ENCODE peak calls at places on chromosome X, in four cellular contexts. K is cardiac muscle cell, Y is upper lobe of right lung, Q is body of pancreas. X is an unnamed sample.

GRCh38 chrX:132956421-132957210 is 1.8 kb downstream of the HS6ST2 start:
- DNase-seq in K (no peak), Y (peak; percentile 56), Q (no peak), X (peak; percentile 13)

GRCh38 chrX:44675364-44676024 is 132.8 kb upstream of the FUNDC1 start:
- DNase-seq in K (peak; percentile 92), Y (no peak), Q (peak; percentile 23), X (peak; percentile 75)

GRCh38 chrX:40471965-40472648 is 108.7 kb upstream of the ATP6AP2 start:
- DNase-seq in K (peak; percentile 86), Y (peak; percentile 60), Q (peak; percentile 74), X (no peak)

GRCh38 chrX:20046270-20046669 is 55.4 kb upstream of the BCLAF3 start:
- DNase-seq in K (no peak), Y (no peak), Q (no peak), X (no peak)

GRCh38 chrX:16320765-16321355 is 153.6 kb downstream of the MAGEB17 start:
- DNase-seq in K (no peak), Y (no peak), Q (no peak), X (no peak)

GRCh38 chrX:20414066-20414465 is 147.4 kb upstream of the RPS6KA3 start:
- DNase-seq in K (no peak), Y (no peak), Q (no peak), X (no peak)

GRCh38 chrX:154436597-154437397 is at the start of gene GDI1:
- DNase-seq in K (peak; percentile 64), Y (peak; percentile 82), Q (peak; percentile 41), X (peak; percentile 84)

GRCh38 chrX:5051831-5052491 is 1176.7 kb downstream of the NLGN4X start:
- DNase-seq in K (peak; percentile 16), Y (no peak), Q (peak; percentile 38), X (no peak)

GRCh38 chrX:108148524-108148923 is 56.9 kb downstream of the ATG4A start:
- DNase-seq in K (no peak), Y (no peak), Q (no peak), X (no peak)

GRCh38 chrX:85611926-85612325 is 232.5 kb upstream of the POF1B start:
- DNase-seq in K (peak; percentile 5), Y (no peak), Q (no peak), X (no peak)

GRCh38 chrX:22349116-22349515 is 76.4 kb downstream of the CBLL2 start:
- DNase-seq in K (no peak), Y (no peak), Q (no peak), X (no peak)

GRCh38 chrX:413322-414201 is 26.9 kb upstream of the PPP2R3B start:
- DNase-seq in K (peak; percentile 37), Y (no peak), Q (no peak), X (peak; percentile 23)

GRCh38 chrX:28398352-28398751 is 188.9 kb upstream of the IL1RAPL1 start:
- DNase-seq in K (no peak), Y (no peak), Q (no peak), X (no peak)

GRCh38 chrX:38646129-38646528 is 84.8 kb downstream of the TSPAN7 start:
- DNase-seq in K (no peak), Y (no peak), Q (no peak), X (no peak)

GRCh38 chrX:11239230-11239629 is 54.0 kb upstream of the AMELX start:
- DNase-seq in K (peak; percentile 42), Y (no peak), Q (peak; percentile 10), X (no peak)

GRCh38 chrX:54427837-54428424 is 12.3 kb upstream of the TSR2 start:
- DNase-seq in K (no peak), Y (no peak), Q (peak; percentile 32), X (no peak)

GRCh38 chrX:119455264-119455663 is 13.0 kb upstream of the SLC25A5 start:
- DNase-seq in K (no peak), Y (no peak), Q (no peak), X (no peak)

GRCh38 chrX:2385224-2385623 is 115.6 kb downstream of the DHRSX start:
- DNase-seq in K (peak; percentile 77), Y (no peak), Q (no peak), X (no peak)

GRCh38 chrX:10769165-10769564 is 148.8 kb upstream of the MID1 start:
- DNase-seq in K (peak; percentile 55), Y (no peak), Q (no peak), X (no peak)

GRCh38 chrX:68665502-68665901 is 18.0 kb downstream of the STARD8 start:
- DNase-seq in K (no peak), Y (no peak), Q (peak; percentile 29), X (no peak)

GRCh38 chrX:153476628-153477027 is 6.3 kb upstream of the HAUS7 start:
- DNase-seq in K (peak; percentile 71), Y (no peak), Q (no peak), X (no peak)

GRCh38 chrX:10729000-10729399 is 108.6 kb upstream of the MID1 start:
- DNase-seq in K (no peak), Y (no peak), Q (no peak), X (no peak)

GRCh38 chrX:134246282-134246681 is 9.3 kb downstream of the CCDC160 start:
- DNase-seq in K (peak; percentile 2), Y (no peak), Q (no peak), X (no peak)

GRCh38 chrX:119690921-119691716 is 1.8 kb downstream of the SEPTIN6 start:
- DNase-seq in K (peak; percentile 70), Y (no peak), Q (no peak), X (no peak)

GRCh38 chrX:127621780-127622179 is 430.4 kb downstream of the ACTRT1 start:
- DNase-seq in K (no peak), Y (no peak), Q (no peak), X (no peak)

DNA sequence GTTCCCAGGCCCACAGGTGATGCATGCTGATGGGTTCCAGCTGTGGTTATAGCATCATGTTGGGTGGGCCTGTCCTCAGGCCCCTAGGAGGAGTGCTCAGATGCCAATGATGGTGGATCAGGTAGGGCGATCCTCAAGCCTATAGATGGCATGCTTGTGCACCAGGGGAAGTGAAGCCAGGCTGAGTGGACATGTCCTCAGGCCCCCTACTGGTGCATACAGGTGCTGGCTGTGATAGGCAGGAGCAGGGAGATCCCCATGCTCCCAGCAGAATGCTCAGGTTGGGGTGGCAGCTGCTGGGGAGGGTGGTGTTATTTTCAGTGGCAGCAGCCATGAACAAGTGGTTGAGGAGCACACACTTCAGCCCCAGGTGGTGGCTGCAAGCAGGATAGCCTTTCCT is 96.0 kb downstream of the SMARCA1 start:
- DNase-seq in K (no peak), Y (no peak), Q (no peak), X (no peak)
- H3K9me3 ChIP-seq in K (no peaks in the 10 kb centered on the region), Y (no peaks in the 10 kb centered on the region), Q (no peaks in the 10 kb centered on the region), X (peaks cover 3% of the 10 kb centered on the region)

GRCh38 chrX:138349351-138349750 is 362.2 kb downstream of the FGF13 start:
- DNase-seq in K (no peak), Y (no peak), Q (no peak), X (no peak)
- TF ChIP-seq CTCF in K (no peak), Y (no peak), Q (no peak), X (no peak)

DNA sequence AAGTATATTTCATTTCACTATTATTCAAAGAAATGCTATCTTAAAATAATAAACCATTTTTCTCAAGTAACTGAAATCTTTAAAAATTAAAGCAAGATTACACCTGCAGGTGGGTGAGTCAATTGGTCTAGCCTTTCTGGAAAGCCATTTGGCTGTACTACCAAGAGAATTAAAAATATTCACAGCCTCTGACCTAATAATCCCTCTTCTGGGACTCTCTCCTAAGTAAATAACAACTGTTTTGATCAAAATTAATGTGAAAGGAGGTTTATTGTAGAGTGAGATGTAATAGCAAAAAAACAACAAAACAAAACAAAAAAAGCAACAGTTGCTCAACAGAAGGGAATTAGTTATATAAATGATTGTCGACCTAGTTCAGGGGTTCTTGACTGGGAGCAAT is 89.0 kb downstream of the GEMIN8 start:
- DNase-seq in K (no peak), Y (no peak), Q (no peak), X (no peak)
- H3K27ac ChIP-seq in K (no peak overlapping the region), Y (no peak overlapping the region), Q (no peak overlapping the region), X (no peak overlapping the region)

DNA sequence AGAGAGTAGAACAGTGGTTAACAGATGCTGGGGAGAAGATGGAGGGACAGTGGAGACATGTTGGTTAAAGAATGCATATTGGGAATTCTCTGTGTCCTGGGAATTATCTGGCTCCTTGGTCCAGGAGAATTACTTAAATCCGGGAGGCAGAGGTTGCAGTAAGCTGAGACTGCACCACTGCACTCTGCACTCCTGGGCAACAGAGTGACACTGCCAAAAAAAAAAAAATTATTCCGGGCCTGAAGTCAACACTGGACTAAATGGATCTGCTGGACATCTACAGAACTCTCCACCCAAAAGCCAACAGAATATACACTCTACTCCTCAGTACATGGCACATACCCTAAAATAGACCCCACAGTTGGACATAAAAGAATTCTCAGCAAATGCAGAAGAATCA is 400.0 kb upstream of the CXorf51B start:
- DNase-seq in K (no peak), Y (no peak), Q (no peak), X (no peak)
- H3K9me3 ChIP-seq in K (no peaks in the 10 kb centered on the region), Y (no peaks in the 10 kb centered on the region), Q (no peaks in the 10 kb centered on the region), X (peaks cover 6% of the 10 kb centered on the region)

GRCh38 chrX:42678133-42678532 is 99.8 kb downstream of the PPP1R2C start:
- DNase-seq in K (peak; percentile 84), Y (no peak), Q (peak; percentile 30), X (no peak)
- TF ChIP-seq CTCF in K (peak; percentile 38), Y (no peak), Q (peak; percentile 26), X (no peak)

GRCh38 chrX:139680356-139680755 is 27.6 kb downstream of the MCF2 start:
- DNase-seq in K (no peak), Y (no peak), Q (no peak), X (no peak)
- H3K27ac ChIP-seq in K (no peak overlapping the region), Y (no peak overlapping the region), Q (no peak overlapping the region), X (no peak overlapping the region)

GRCh38 chrX:47879447-47879846 is 42.7 kb downstream of the ZNF81 start:
- DNase-seq in K (no peak), Y (no peak), Q (no peak), X (no peak)
- H3K9me3 ChIP-seq in K (no peaks in the 10 kb centered on the region), Y (no peaks in the 10 kb centered on the region), Q (no peaks in the 10 kb centered on the region), X (no peaks in the 10 kb centered on the region)